ENCODE peak calls at places on chromosomes 5 and 9, in five cellular contexts. T is uterus; R is CD4-positive, alpha-beta memory T cell; G is psoas muscle; D is SJSA1. V is an unnamed sample.
A peak's percentile ranks its signal among the peaks of the same experiment; 100 is the strongest.

GRCh38 chr9:101527066-101527465 is 6.6 kb upstream of the RNF20 start:
- DNase-seq in D (no peak), G (no peak), R (no peak), T (no peak), V (no peak)

GRCh38 chr5:176812269-176813259 is 2.2 kb downstream of the UNC5A start:
- DNase-seq in T (no peak), G (no peak), D (peak; percentile 42), R (no peak), V (no peak)

GRCh38 chr5:44945743-44946142 is 137.0 kb downstream of the MRPS30 start:
- DNase-seq in D (no peak), R (no peak), G (no peak), T (no peak), V (no peak)

GRCh38 chr5:111859031-111859430 is 102.0 kb upstream of the NREP start:
- DNase-seq in D (no peak), G (no peak), T (no peak), R (no peak), V (no peak)

GRCh38 chr9:134307674-134308638 is 18.3 kb upstream of the RXRA start:
- DNase-seq in R (no peak), G (peak; percentile 18), T (no peak), D (no peak), V (no peak)

GRCh38 chr5:140186155-140186753 is 11.3 kb downstream of the CYSTM1 start:
- DNase-seq in G (no peak), T (no peak), R (no peak), D (no peak), V (no peak)

GRCh38 chr5:134459491-134459890 is 47.8 kb upstream of the CDKN2AIPNL start:
- DNase-seq in D (no peak), R (no peak), G (peak; percentile 30), T (no peak), V (no peak)

GRCh38 chr9:69178583-69179011 is 4.5 kb downstream of the TJP2 start:
- DNase-seq in R (no peak), G (no peak), D (peak; percentile 55), T (no peak), V (no peak)

GRCh38 chr9:100437860-100438805 is 11.2 kb downstream of the MSANTD3 start:
- DNase-seq in T (peak; percentile 51), D (peak; percentile 52), R (peak; percentile 69), G (peak; percentile 60), V (peak; percentile 73)

GRCh38 chr5:145521066-145521465 is 314.1 kb downstream of the PRELID2 start:
- DNase-seq in D (no peak), T (no peak), G (no peak), R (no peak), V (no peak)

GRCh38 chr5:4082966-4083564 is 487.4 kb downstream of the IRX1 start:
- DNase-seq in D (no peak), G (no peak), R (no peak), T (no peak), V (no peak)

GRCh38 chr5:172886974-172887491 is 53.0 kb downstream of the ERGIC1 start:
- DNase-seq in D (no peak), T (peak; percentile 86), R (no peak), G (peak; percentile 84), V (peak; percentile 82)

GRCh38 chr5:83038924-83039323 is 38.3 kb downstream of the TMEM167A start:
- DNase-seq in D (no peak), R (no peak), T (no peak), G (no peak), V (no peak)

GRCh38 chr5:126385509-126385908 is 37.7 kb upstream of the GRAMD2B start:
- DNase-seq in D (peak; percentile 45), R (no peak), T (no peak), G (no peak), V (no peak)

GRCh38 chr5:35835796-35836742 is 20.6 kb upstream of the IL7R start:
- DNase-seq in R (no peak), D (no peak), T (no peak), G (no peak), V (no peak)

GRCh38 chr5:109038209-109038840 is 290.6 kb downstream of the FER start:
- DNase-seq in T (no peak), R (no peak), D (no peak), G (no peak), V (no peak)

GRCh38 chr9:74942801-74943200 is 9.9 kb downstream of the C9orf40 start:
- DNase-seq in T (no peak), G (no peak), D (no peak), R (peak; percentile 48), V (no peak)

GRCh38 chr5:133758641-133759040 is 146.3 kb upstream of the FSTL4 start:
- DNase-seq in D (no peak), R (no peak), T (no peak), G (no peak), V (no peak)

GRCh38 chr9:126459546-126459945 is 132.9 kb downstream of the MVB12B start:
- DNase-seq in G (no peak), D (no peak), R (no peak), T (no peak), V (no peak)

GRCh38 chr9:36928670-36929349 is 105.3 kb downstream of the PAX5 start:
- DNase-seq in T (no peak), G (no peak), D (peak; percentile 15), R (no peak), V (no peak)

GRCh38 chr9:133704711-133705181 is 33.4 kb downstream of the SARDH start:
- DNase-seq in T (no peak), D (no peak), G (peak; percentile 38), R (peak; percentile 16), V (peak; percentile 18)

GRCh38 chr5:142515036-142515435 is 170.9 kb downstream of the FGF1 start:
- DNase-seq in T (no peak), R (no peak), G (no peak), D (no peak), V (no peak)

GRCh38 chr9:130446111-130446861 is 1.5 kb downstream of the ASS1 start:
- DNase-seq in R (no peak), T (peak; percentile 97), D (no peak), G (peak; percentile 93), V (peak; percentile 95)

GRCh38 chr9:104826109-104826775 is 62.3 kb downstream of the NIPSNAP3B start:
- DNase-seq in G (no peak), T (no peak), D (no peak), R (no peak), V (no peak)

GRCh38 chr5:137037848-137038247 is 461.3 kb downstream of the SPOCK1 start:
- DNase-seq in R (no peak), D (no peak), G (no peak), T (no peak), V (no peak)

GRCh38 chr5:43191740-43192557 is at the start of gene NIM1K:
- DNase-seq in D (peak; percentile 37), G (peak; percentile 75), R (peak; percentile 63), T (peak; percentile 57), V (peak; percentile 43)

GRCh38 chr9:134293576-134294227 is 32.6 kb upstream of the RXRA start:
- DNase-seq in G (peak; percentile 56), D (peak; percentile 36), R (no peak), T (peak; percentile 38), V (no peak)

GRCh38 chr5:123997354-123998215 is 485.6 kb downstream of the CSNK1G3 start:
- DNase-seq in G (no peak), D (peak; percentile 92), R (no peak), T (no peak), V (no peak)

GRCh38 chr5:52892242-52892878 is 96.8 kb upstream of the ITGA2 start:
- DNase-seq in T (no peak), D (no peak), G (no peak), R (no peak), V (no peak)

GRCh38 chr9:76370656-76371055 is 23.6 kb downstream of the RFK start:
- DNase-seq in D (no peak), R (no peak), G (no peak), T (no peak), V (no peak)

GRCh38 chr5:96699186-96699820 is 37.1 kb downstream of the CAST start:
- DNase-seq in T (no peak), D (no peak), G (no peak), R (no peak), V (no peak)

GRCh38 chr9:92635760-92636159 is 34.2 kb downstream of the IPPK start:
- DNase-seq in G (no peak), R (no peak), D (no peak), T (peak; percentile 10), V (peak; percentile 23)

GRCh38 chr5:17157916-17158529 is 59.4 kb upstream of the BASP1 start:
- DNase-seq in R (no peak), D (peak; percentile 46), T (no peak), G (no peak), V (no peak)

GRCh38 chr9:93091056-93091452 is 5.0 kb upstream of the CARD19 start:
- DNase-seq in T (peak; percentile 8), R (no peak), D (no peak), G (no peak), V (peak; percentile 18)

GRCh38 chr5:109707531-109707930 is 17.8 kb downstream of the MAN2A1 start:
- DNase-seq in G (no peak), T (no peak), R (no peak), D (no peak), V (no peak)

GRCh38 chr5:64635056-64635686 is 55.1 kb upstream of the SHISAL2B start:
- DNase-seq in G (no peak), D (peak; percentile 15), R (no peak), T (no peak), V (no peak)

GRCh38 chr5:82817897-82818676 is 259.1 kb downstream of the TMEM167A start:
- DNase-seq in G (no peak), D (no peak), T (no peak), R (no peak), V (no peak)

GRCh38 chr5:1310118-1310517 is 15.2 kb upstream of the TERT start:
- DNase-seq in G (no peak), D (no peak), R (peak; percentile 2), T (no peak), V (no peak)
- H3K4me1 ChIP-seq in G (no peaks in the 10 kb centered on the region), D (no peaks in the 10 kb centered on the region), R (peaks cover 32% of the 10 kb centered on the region), T (no peaks in the 10 kb centered on the region), V (no peaks in the 10 kb centered on the region)

GRCh38 chr5:73380710-73381586 is 67.6 kb downstream of the FOXD1 start:
- DNase-seq in D (no peak), T (no peak), G (no peak), R (no peak), V (no peak)
- H3K27me3 ChIP-seq in D (no peaks in the 10 kb centered on the region), T (peaks cover 7% of the 10 kb centered on the region), G (peaks cover 21% of the 10 kb centered on the region), R (peaks cover 56% of the 10 kb centered on the region), V (no peaks in the 10 kb centered on the region)

GRCh38 chr9:124426361-124426760 is 11.1 kb upstream of the PSMB7 start:
- DNase-seq in D (no peak), R (no peak), G (no peak), T (no peak), V (no peak)
- H3K4me1 ChIP-seq in D (peaks cover 3% of the 10 kb centered on the region), R (no peaks in the 10 kb centered on the region), G (no peaks in the 10 kb centered on the region), T (no peaks in the 10 kb centered on the region), V (no peaks in the 10 kb centered on the region)

GRCh38 chr9:131892890-131893289 is 153.0 kb upstream of the RAPGEF1 start:
- DNase-seq in R (no peak), T (no peak), G (no peak), D (no peak), V (no peak)
- H3K27me3 ChIP-seq in R (no peaks in the 10 kb centered on the region), T (no peaks in the 10 kb centered on the region), G (no peaks in the 10 kb centered on the region), D (no peaks in the 10 kb centered on the region), V (no peaks in the 10 kb centered on the region)

DNA sequence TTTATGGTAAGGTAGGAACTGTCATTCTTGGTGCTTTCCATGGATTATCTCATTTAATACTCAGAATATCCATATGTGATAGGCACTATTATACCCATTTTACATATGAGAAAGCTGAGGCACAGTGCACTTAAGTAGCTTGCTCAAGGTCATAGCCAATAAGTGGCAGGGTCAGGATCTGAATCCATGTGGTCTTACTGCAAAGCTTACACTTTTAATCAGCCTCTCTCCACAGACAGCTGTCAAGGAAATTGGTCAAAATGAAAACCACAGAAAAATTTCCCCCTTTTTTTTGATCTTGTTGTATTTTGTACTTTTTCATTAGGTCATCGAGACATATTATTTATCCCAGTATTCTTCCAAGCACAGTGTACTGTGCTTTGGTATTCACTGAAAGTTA is 78.5 kb downstream of the ERCC6L2 start:
- DNase-seq in R (no peak), G (no peak), T (no peak), D (no peak), V (no peak)
- H3K4me1 ChIP-seq in R (no peaks in the 10 kb centered on the region), G (no peaks in the 10 kb centered on the region), T (no peaks in the 10 kb centered on the region), D (no peaks in the 10 kb centered on the region), V (no peaks in the 10 kb centered on the region)